ENCODE peak calls at places on chromosomes 12 and 14, in four cellular contexts. B, Q, P and X are unnamed samples.

GRCh38 chr14:95197498-95198010 is 40.2 kb upstream of the DICER1 start:
- DNase-seq in B (no peak), P (no peak), Q (no peak), X (peak)

GRCh38 chr12:42135264-42135814 is 9.3 kb downstream of the GXYLT1 start:
- DNase-seq in P (no peak), Q (no peak), B (peak), X (no peak)

GRCh38 chr12:89768586-89769482 is 60.2 kb upstream of the ATP2B1 start:
- DNase-seq in B (peak), P (no peak), Q (no peak), X (no peak)

GRCh38 chr14:76133103-76133502 is 18.6 kb upstream of the GPATCH2L start:
- DNase-seq in Q (no peak), P (no peak), B (peak), X (peak)

GRCh38 chr12:131346578-131347344 is 364.1 kb upstream of the SFSWAP start:
- DNase-seq in B (no peak), P (no peak), Q (no peak), X (no peak)

GRCh38 chr14:23910081-23910875 is 43.3 kb upstream of the DHRS4 start:
- DNase-seq in B (peak), P (peak), Q (no peak), X (peak)

GRCh38 chr14:26427059-26427458 is 170.8 kb downstream of the NOVA1 start:
- DNase-seq in Q (no peak), B (peak), P (no peak), X (no peak)

GRCh38 chr12:122471324-122472226 is 29.2 kb downstream of the ZCCHC8 start:
- DNase-seq in P (no peak), Q (no peak), B (peak), X (peak)

DNA sequence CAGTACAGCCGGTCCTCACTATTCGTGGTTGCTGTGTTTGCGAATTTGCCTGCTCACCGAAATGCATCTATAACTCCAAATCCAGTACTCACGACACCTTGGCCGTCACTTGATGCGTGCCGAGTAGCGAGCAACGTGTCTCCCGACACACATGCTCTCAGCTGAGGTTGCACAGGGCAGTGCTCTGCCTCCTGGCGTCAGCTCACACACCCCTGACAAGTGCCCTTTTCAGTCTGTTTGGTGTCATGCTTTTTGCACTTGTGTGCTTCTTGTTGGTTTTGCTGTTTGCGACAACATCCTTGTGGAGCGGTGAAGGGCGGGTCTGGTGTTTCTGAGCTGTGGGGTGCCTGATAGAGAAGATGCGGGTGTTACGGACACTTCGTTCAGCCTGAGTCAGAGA is 110.4 kb upstream of the RFLNA start:
- DNase-seq in B (no peak), Q (no peak), P (no peak), X (no peak)
- TF ChIP-seq CTCF in B (no peak), Q (no peak), P (no peak), X (no peak)

GRCh38 chr14:20818861-20819260 is 16.2 kb upstream of the RNASE1 start:
- DNase-seq in P (peak), B (no peak), Q (no peak), X (peak)
- TF ChIP-seq CTCF in P (no peak), B (no peak), Q (no peak), X (peak)

GRCh38 chr14:63438065-63438757 is 105.0 kb downstream of the PPP2R5E start:
- DNase-seq in P (peak), Q (peak), B (peak), X (peak)
- TF ChIP-seq CTCF in P (no peak), Q (no peak), B (peak), X (no peak)

DNA sequence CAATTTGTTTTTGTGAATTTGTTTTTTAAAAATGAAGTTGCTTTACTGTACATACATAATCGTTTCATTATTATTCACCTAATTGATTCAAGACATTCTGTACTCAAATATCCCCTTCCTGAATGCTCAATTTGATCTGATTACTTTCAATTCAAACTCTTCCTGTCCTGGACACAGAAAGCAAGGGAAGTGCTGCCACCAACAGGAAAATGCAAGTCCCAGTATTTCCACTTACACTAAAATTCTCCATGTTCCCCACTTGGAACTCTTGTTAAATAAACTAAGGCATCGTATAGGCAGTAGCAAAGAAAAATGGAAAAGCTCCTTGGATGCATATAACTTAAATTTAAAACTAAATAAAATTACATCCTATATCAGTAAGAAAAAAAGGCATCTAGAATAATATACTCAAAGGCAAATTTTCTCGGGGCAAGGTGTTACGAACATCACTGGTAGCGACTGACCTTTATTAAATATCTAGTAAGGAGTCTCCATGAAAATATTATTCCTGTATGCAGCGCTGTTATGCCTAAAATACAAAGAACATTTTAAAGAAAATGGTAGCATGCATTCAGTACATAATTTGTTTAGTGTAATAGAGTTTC is 72.0 kb upstream of the DBX2 start:
- DNase-seq in B (peak), P (no peak), Q (no peak), X (peak)
- TF ChIP-seq CTCF in B (peak), P (no peak), Q (no peak), X (no peak)

DNA sequence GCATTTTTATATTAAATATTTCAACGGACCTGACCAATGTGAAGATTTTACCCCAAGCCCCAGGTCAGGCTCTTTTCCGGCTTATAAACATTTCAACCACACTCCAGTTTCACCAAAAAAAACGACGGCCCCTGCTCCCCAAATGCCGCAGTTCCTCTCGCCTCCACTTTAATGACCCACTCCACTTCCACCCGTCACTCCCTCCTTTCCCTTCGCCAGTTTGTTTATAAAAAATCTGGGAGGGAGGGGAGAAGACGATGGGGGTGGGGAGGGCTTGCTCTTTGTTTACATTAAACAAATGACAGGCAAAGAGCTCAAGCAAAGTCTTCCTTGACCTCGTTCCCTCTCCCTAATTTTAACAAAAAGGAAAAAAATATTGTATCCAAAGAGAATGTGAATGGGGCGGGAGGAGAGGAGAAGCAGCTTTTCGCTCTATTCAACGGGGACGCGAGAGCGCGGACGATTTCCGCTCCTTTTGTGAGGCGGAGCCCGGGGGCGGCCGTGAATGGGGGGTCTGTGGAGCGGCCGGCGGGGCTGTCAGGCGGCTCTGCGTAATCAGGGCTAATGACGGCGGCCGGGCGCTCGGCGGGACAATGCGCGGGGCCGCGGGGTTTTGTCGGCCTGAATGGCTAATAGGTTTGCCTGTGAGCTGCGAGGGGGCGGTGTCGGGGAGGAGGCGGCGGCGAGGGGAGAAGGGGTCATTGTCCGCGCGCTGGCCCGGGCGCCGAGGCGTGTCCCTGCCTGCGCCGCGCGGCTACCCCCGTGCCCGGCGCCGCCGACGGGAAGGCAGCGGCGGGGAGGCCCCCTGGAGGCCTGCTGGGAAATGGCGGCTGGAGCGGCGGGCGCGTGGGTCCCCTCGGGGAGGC is 5.7 kb downstream of the SIX6 start:
- DNase-seq in B (no peak), P (no peak), Q (no peak), X (peak)
- TF ChIP-seq CTCF in B (no peak), P (peak), Q (no peak), X (peak)

DNA sequence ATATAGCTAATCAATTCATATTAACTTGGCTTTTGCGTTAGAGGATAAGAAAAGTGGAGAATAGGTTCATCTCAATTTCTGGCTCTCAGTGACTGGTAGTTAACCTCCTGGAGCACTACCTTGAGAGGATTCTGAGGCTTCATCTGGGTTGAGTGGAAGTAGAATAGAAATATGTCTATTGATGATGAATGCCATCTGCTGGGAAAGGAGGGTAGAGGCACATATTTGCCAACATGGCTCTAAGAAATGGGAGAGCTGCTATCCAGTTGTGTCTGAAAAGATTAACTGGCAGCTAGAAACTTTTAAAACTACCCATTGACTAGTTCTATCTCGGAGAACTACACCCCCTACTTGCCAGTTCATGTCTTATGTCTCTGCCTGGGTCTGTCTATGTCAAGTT is 530.1 kb downstream of the NRXN3 start:
- DNase-seq in Q (no peak), B (no peak), P (no peak), X (no peak)
- TF ChIP-seq CTCF in Q (no peak), B (no peak), P (no peak), X (no peak)